ENCODE peak calls at places on chromosomes 13 and 19, in eight cellular contexts. Y is neuronal stem cell; B is tibial nerve; F is CD4-positive, CD25-positive, alpha-beta regulatory T cell; W is cardiac muscle cell; N is PC-9; C is psoas muscle; K is upper lobe of right lung. G is an unnamed sample. For H3K4me1 and H3K36me3, the result is how much of the 10 kb centered on the place peaks cover.

GRCh38 chr13:57918913-57919312 is 287.4 kb downstream of the PCDH17 start:
- DNase-seq in Y (no peak), B (no peak), F (no peak), W (no peak), N (no peak), C (no peak), K (no peak), G (no peak)

GRCh38 chr13:34300559-34300958 is 482.6 kb downstream of the RFC3 start:
- DNase-seq in Y (no peak), B (no peak), F (no peak), W (no peak), N (no peak), C (no peak), K (no peak), G (no peak)

GRCh38 chr19:34480971-34481821 is at the start of gene WTIP:
- DNase-seq in Y (peak), B (peak), F (no peak), W (peak), N (peak), C (peak), K (peak), G (no peak)

GRCh38 chr13:38630780-38631179 is 56.1 kb upstream of the FREM2 start:
- DNase-seq in Y (no peak), B (no peak), F (no peak), W (peak), N (no peak), C (no peak), K (no peak), G (no peak)

GRCh38 chr13:110467516-110467915 is 94.0 kb downstream of the RAB20 start:
- DNase-seq in Y (no peak), B (no peak), F (no peak), W (no peak), N (no peak), C (no peak), K (no peak), G (no peak)

GRCh38 chr13:97257800-97258799 is 36.0 kb downstream of the MBNL2 start:
- DNase-seq in Y (no peak), B (peak), F (no peak), W (peak), N (peak), C (peak), K (no peak), G (no peak)

GRCh38 chr13:99228737-99229691 is 28.4 kb downstream of the UBAC2 start:
- DNase-seq in Y (no peak), B (no peak), F (no peak), W (no peak), N (no peak), C (no peak), K (no peak), G (no peak)

GRCh38 chr13:87078947-87079795 is 592.0 kb upstream of the SLITRK5 start:
- DNase-seq in Y (no peak), B (no peak), F (no peak), W (no peak), N (no peak), C (no peak), K (peak), G (no peak)

GRCh38 chr19:39696418-39696817 is 7.9 kb upstream of the LGALS14 start:
- DNase-seq in Y (no peak), B (no peak), F (no peak), W (no peak), N (no peak), C (no peak), K (no peak), G (no peak)

GRCh38 chr13:97369269-97369893 is 64.6 kb upstream of the RAP2A start:
- DNase-seq in Y (no peak), B (no peak), F (peak), W (no peak), N (no peak), C (no peak), K (no peak), G (no peak)

GRCh38 chr19:5292843-5293606 is 47.6 kb downstream of the PTPRS start:
- DNase-seq in Y (peak), B (peak), F (peak), W (peak), N (peak), C (peak), K (peak), G (no peak)

DNA sequence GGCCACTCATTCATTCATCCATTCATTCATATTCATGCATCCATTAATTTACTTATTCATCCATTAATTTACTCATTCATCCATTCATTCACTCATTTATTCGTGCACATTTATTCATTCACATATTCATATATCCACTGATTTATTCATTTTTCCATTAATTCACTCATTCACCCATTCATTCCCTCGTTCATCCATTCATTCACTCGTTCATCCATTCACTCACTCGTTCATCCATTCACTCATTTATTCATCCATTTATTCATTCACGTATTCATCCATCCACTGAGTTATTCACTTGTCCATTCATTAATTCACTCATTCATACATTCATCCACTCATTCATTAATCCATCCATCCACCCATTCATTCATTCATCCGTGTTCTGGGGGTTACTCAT is 35.8 kb upstream of the OLFM2 start:
- DNase-seq in Y (no peak), B (no peak), F (no peak), W (no peak), N (no peak), C (no peak), K (no peak), G (no peak)
- H3K4me1 ChIP-seq in Y (under half), B (under half), F (under half), W (under half), N (under half), C (under half), K (under half), G (under half)

GRCh38 chr19:2247433-2248101 is 1.6 kb upstream of the AMH start:
- DNase-seq in Y (no peak), B (no peak), F (no peak), W (no peak), N (no peak), C (no peak), K (no peak), G (no peak)

GRCh38 chr19:2249010-2249866 is at the start of gene AMH:
- DNase-seq in Y (no peak), B (no peak), F (no peak), W (no peak), N (no peak), C (no peak), K (no peak), G (no peak)

GRCh38 chr19:2249880-2250764 is 999 bp downstream of the AMH start:
- DNase-seq in Y (no peak), B (no peak), F (no peak), W (no peak), N (no peak), C (no peak), K (no peak), G (no peak)

GRCh38 chr19:2246801-2247361 is 2.2 kb upstream of the AMH start:
- DNase-seq in Y (no peak), B (no peak), F (no peak), W (peak), N (no peak), C (peak), K (no peak), G (no peak)

GRCh38 chr19:2248136-2249009 is 750 bp upstream of the AMH start:
- DNase-seq in Y (no peak), B (no peak), F (no peak), W (no peak), N (no peak), C (no peak), K (no peak), G (no peak)
- H3K36me3 ChIP-seq in Y (under half), B (under half), F (under half), W (under half), N (under half), C (half or more), K (under half), G (half or more)

GRCh38 chr19:45451181-45451849 is 16.5 kb upstream of the FOSB start:
- DNase-seq in Y (no peak), B (no peak), F (peak), W (peak), N (no peak), C (peak), K (no peak), G (no peak)

GRCh38 chr19:45448425-45448756 is 19.4 kb upstream of the FOSB start:
- DNase-seq in Y (no peak), B (no peak), F (no peak), W (no peak), N (no peak), C (no peak), K (no peak), G (no peak)

GRCh38 chr19:45448887-45449299 is 18.9 kb upstream of the FOSB start:
- DNase-seq in Y (no peak), B (no peak), F (no peak), W (peak), N (peak), C (no peak), K (no peak), G (no peak)

GRCh38 chr19:45450042-45450380 is 17.8 kb upstream of the FOSB start:
- DNase-seq in Y (no peak), B (no peak), F (no peak), W (no peak), N (no peak), C (no peak), K (no peak), G (no peak)

DNA sequence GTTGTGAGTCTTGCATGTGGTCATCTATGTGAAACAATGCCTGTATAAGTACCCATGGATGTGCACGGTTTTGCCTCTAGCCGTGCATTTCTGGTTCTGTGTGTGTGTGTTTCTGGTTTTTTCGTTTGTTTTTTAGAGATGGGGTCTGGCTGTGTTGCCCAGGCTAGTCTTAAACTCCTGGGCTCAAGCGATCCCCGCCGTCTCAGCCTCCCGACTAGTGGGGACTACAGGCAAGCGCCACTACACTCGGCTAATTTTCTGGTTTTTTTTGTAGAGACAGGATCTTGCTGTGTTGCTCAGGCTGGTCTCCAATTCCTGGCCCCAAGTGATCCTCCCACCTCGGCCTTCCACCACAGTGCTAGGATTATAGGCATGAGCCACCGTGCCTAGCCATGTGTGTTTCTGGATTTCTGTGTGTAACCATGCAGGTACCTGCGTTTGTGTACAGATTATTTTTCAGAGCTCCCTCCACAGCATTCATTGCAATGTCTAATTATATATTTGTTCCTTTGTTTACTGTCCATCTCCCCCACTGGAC is 15.9 kb upstream of the FOSB start:
- DNase-seq in Y (no peak), B (no peak), F (no peak), W (no peak), N (no peak), C (no peak), K (no peak), G (no peak)
- H3K4me1 ChIP-seq in Y (under half), B (under half), F (under half), W (under half), N (half or more), C (under half), K (under half), G (half or more)

GRCh38 chr19:44857837-44858236 is 11.7 kb downstream of the NECTIN2 start:
- DNase-seq in Y (no peak), B (no peak), F (no peak), W (no peak), N (no peak), C (no peak), K (no peak), G (no peak)
- H3K36me3 ChIP-seq in Y (under half), B (under half), F (under half), W (under half), N (under half), C (under half), K (under half), G (under half)

GRCh38 chr19:45311640-45312039 is 11.0 kb downstream of the CKM start:
- DNase-seq in Y (no peak), B (no peak), F (no peak), W (no peak), N (no peak), C (peak), K (no peak), G (no peak)

GRCh38 chr19:45315304-45315703 is 7.4 kb downstream of the CKM start:
- DNase-seq in Y (no peak), B (no peak), F (no peak), W (no peak), N (no peak), C (no peak), K (no peak), G (no peak)

GRCh38 chr19:45314708-45315107 is 8.0 kb downstream of the CKM start:
- DNase-seq in Y (no peak), B (no peak), F (no peak), W (no peak), N (no peak), C (no peak), K (no peak), G (no peak)
- H3K4me1 ChIP-seq in Y (under half), B (under half), F (under half), W (under half), N (under half), C (half or more), K (under half), G (under half)

DNA sequence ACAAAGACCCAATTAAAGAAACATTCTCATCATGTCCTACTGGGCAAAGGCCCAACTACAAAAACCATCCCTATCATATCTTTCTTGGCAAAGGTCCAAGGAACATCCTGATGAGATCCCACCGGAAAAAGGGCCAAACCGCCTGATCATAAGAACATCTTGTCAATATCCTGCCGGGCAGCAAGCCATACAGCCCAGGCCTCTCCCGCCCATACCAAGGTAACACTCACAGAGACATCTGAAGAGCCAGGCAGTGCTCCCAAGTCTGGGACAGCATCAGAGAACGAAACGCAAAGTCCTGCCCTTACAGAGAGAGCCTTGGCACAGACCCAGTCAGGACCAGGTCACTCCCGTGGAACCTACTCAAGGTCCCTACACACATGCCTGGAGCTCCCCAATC is 18.5 kb upstream of the ZNF331 start:
- DNase-seq in Y (no peak), B (no peak), F (no peak), W (no peak), N (no peak), C (no peak), K (no peak), G (no peak)
- H3K36me3 ChIP-seq in Y (under half), B (under half), F (under half), W (under half), N (under half), C (under half), K (under half), G (under half)

DNA sequence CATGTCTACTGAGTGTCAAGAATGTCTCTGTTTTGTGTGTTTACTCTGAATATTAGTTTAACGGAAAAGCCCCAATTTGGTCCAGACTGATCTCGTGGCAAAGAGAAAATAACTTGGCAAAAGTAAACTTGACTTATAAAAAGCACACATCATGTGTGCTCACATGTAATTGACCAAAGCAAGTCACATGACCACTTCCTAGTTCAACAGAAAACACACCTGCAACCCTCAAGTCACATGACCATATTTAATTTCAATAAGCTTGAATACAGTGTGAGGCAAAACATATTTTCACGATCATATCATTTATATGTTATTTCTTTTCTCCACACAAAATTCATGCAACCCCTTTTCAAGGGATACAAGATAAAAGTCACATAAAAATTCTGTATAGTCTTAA is 662.4 kb downstream of the SLITRK1 start:
- DNase-seq in Y (no peak), B (no peak), F (no peak), W (no peak), N (no peak), C (no peak), K (no peak), G (no peak)
- H3K4me1 ChIP-seq in Y (under half), B (under half), F (under half), W (under half), N (under half), C (under half), K (under half), G (under half)

DNA sequence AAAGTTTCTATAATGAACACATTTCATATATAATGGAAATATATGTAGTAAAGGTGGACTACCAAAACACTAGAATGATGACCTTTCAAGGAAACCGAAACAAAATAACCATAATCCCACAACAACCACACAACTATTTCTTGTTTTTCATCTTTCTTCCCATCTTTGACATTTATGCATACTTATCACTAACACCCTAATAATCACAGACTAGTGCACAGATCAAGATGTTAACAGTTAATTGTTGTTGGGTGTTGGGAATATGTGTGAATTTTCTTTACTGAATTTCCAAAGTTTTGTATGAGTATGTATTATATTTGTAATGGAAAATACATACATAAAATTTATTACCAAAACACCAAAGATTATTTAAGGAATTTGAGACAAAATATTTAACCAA is 30.3 kb downstream of the PEG3 start:
- DNase-seq in Y (no peak), B (no peak), F (no peak), W (no peak), N (no peak), C (no peak), K (no peak), G (no peak)
- H3K36me3 ChIP-seq in Y (under half), B (under half), F (under half), W (under half), N (under half), C (under half), K (under half), G (under half)

GRCh38 chr19:13024958-13025653 is 29.8 kb downstream of the NFIX start:
- DNase-seq in Y (no peak), B (no peak), F (no peak), W (no peak), N (no peak), C (peak), K (peak), G (no peak)

GRCh38 chr19:13026478-13026999 is 31.3 kb downstream of the NFIX start:
- DNase-seq in Y (no peak), B (no peak), F (no peak), W (peak), N (no peak), C (no peak), K (no peak), G (no peak)

GRCh38 chr19:13027031-13027430 is 31.8 kb downstream of the NFIX start:
- DNase-seq in Y (no peak), B (no peak), F (no peak), W (no peak), N (no peak), C (no peak), K (no peak), G (no peak)

GRCh38 chr19:13024126-13024957 is 29.1 kb downstream of the NFIX start:
- DNase-seq in Y (no peak), B (no peak), F (no peak), W (peak), N (no peak), C (peak), K (no peak), G (no peak)

DNA sequence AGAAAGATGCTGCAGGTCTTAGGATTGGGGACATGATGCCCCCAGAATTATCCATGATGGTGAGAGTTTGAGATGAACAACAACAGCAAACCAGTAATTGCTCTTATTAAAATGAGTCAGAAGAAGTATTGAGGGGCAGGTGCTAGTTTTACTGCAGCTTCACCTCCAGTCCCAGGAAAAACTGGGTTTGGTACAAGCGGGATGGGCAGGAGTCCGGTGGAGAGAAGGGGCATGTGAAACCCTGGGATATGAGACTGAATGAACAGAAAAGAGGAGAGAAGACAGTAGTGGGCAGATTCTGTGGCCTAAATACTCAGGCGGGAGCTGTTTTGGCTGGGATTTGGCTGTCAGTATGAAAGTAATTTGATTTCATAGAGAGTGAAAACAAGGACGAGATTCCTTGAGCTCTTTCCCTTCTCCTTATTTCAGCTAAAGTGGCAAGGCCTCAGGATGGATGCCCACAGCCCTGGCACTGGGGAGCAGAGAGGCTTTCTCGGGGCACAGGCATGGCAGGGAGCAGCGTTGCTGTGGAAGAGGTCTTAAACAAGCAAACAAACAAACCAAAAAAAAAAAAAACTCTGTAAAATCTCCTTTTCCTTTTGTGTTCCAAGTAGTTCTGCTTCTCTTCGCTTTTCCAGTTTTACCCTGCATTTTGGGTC is 30.7 kb downstream of the NFIX start:
- DNase-seq in Y (no peak), B (no peak), F (no peak), W (no peak), N (no peak), C (no peak), K (no peak), G (no peak)
- H3K4me1 ChIP-seq in Y (under half), B (half or more), F (under half), W (under half), N (under half), C (half or more), K (half or more), G (under half)